ENCODE peak calls at places on chromosome 11, in five cellular contexts. One of them, this sample, is unnamed.

GRCh38 chr11:46948378-46949131 is 12.0 kb downstream of the CSTPP1 start:
- DNase-seq in RWPE2: no peak
- DNase-seq in right lobe of liver: no peak
- DNase-seq in prostate gland: no peak
- DNase-seq in cardiac muscle cell: peak; percentile 60
- DNase-seq in this sample: no peak

GRCh38 chr11:7576671-7577225 is 62.9 kb downstream of the PPFIBP2 start:
- DNase-seq in cardiac muscle cell: peak; percentile 63
- DNase-seq in prostate gland: no peak
- DNase-seq in RWPE2: no peak
- DNase-seq in right lobe of liver: no peak
- DNase-seq in this sample: no peak

GRCh38 chr11:74604311-74604710 is 11.9 kb downstream of the POLD3 start:
- DNase-seq in right lobe of liver: no peak
- DNase-seq in RWPE2: no peak
- DNase-seq in cardiac muscle cell: no peak
- DNase-seq in prostate gland: no peak
- DNase-seq in this sample: no peak

GRCh38 chr11:27703453-27703852 is 3.2 kb upstream of the BDNF start:
- DNase-seq in right lobe of liver: no peak
- DNase-seq in cardiac muscle cell: peak; percentile 49
- DNase-seq in prostate gland: no peak
- DNase-seq in RWPE2: no peak
- DNase-seq in this sample: no peak

GRCh38 chr11:7575841-7576451 is 62.1 kb downstream of the PPFIBP2 start:
- DNase-seq in RWPE2: no peak
- DNase-seq in right lobe of liver: peak; percentile 53
- DNase-seq in cardiac muscle cell: no peak
- DNase-seq in prostate gland: peak; percentile 62
- DNase-seq in this sample: no peak

GRCh38 chr11:10485646-10486045 is 30.6 kb downstream of the AMPD3 start:
- DNase-seq in prostate gland: no peak
- DNase-seq in right lobe of liver: no peak
- DNase-seq in cardiac muscle cell: no peak
- DNase-seq in RWPE2: no peak
- DNase-seq in this sample: no peak

GRCh38 chr11:124429599-124429998 is 4.9 kb upstream of the OR8B4 start:
- DNase-seq in RWPE2: no peak
- DNase-seq in prostate gland: no peak
- DNase-seq in cardiac muscle cell: no peak
- DNase-seq in right lobe of liver: no peak
- DNase-seq in this sample: no peak

GRCh38 chr11:115364892-115365291 is 139.3 kb downstream of the CADM1 start:
- DNase-seq in RWPE2: no peak
- DNase-seq in cardiac muscle cell: no peak
- DNase-seq in right lobe of liver: no peak
- DNase-seq in prostate gland: no peak
- DNase-seq in this sample: no peak

GRCh38 chr11:92752122-92752521 is 217.3 kb upstream of the MTNR1B start:
- DNase-seq in cardiac muscle cell: no peak
- DNase-seq in prostate gland: no peak
- DNase-seq in RWPE2: no peak
- DNase-seq in right lobe of liver: no peak
- DNase-seq in this sample: no peak

GRCh38 chr11:91470656-91471055 is 754.0 kb upstream of the FAT3 start:
- DNase-seq in cardiac muscle cell: no peak
- DNase-seq in RWPE2: no peak
- DNase-seq in prostate gland: no peak
- DNase-seq in right lobe of liver: no peak
- DNase-seq in this sample: no peak

GRCh38 chr11:127862406-127862805 is 725.0 kb downstream of the ETS1 start:
- DNase-seq in RWPE2: peak; percentile 58
- DNase-seq in prostate gland: no peak
- DNase-seq in cardiac muscle cell: no peak
- DNase-seq in right lobe of liver: no peak
- DNase-seq in this sample: no peak

GRCh38 chr11:25734592-25735211 is 597.2 kb upstream of the ANO3 start:
- DNase-seq in right lobe of liver: no peak
- DNase-seq in prostate gland: no peak
- DNase-seq in RWPE2: no peak
- DNase-seq in cardiac muscle cell: peak; percentile 42
- DNase-seq in this sample: no peak

GRCh38 chr11:31702966-31703365 is 108.2 kb downstream of the PAX6 start:
- DNase-seq in cardiac muscle cell: no peak
- DNase-seq in RWPE2: no peak
- DNase-seq in right lobe of liver: no peak
- DNase-seq in prostate gland: no peak
- DNase-seq in this sample: no peak
- H3K36me3 ChIP-seq in cardiac muscle cell: no peaks in the 10 kb centered on the region
- H3K36me3 ChIP-seq in RWPE2: no peaks in the 10 kb centered on the region
- H3K36me3 ChIP-seq in right lobe of liver: no peaks in the 10 kb centered on the region
- H3K36me3 ChIP-seq in prostate gland: no peaks in the 10 kb centered on the region
- H3K36me3 ChIP-seq in this sample: no peaks in the 10 kb centered on the region

DNA sequence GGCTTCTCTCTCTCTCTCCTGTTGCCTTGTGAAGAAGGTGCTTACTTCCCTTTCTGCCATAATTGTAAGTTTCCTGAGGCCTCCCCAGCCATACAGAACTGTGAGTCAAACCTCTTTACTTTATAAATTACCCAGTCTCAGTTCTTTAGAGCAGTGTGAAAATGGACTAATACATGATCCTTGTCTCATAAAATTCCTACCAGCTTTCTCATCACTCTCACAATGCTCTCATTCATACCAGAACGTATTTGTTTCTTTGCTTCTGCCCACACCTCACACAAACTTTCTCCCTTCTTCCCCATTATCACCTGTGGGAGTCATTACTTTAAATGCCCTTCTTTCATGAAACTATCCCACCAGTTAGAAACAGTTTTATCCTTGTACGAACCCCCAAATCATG is 62.7 kb upstream of the ARHGAP42 start:
- DNase-seq in right lobe of liver: no peak
- DNase-seq in RWPE2: no peak
- DNase-seq in prostate gland: no peak
- DNase-seq in cardiac muscle cell: no peak
- DNase-seq in this sample: no peak
- H3K4me3 ChIP-seq in right lobe of liver: no peak overlapping the region
- H3K4me3 ChIP-seq in RWPE2: no peak overlapping the region
- H3K4me3 ChIP-seq in prostate gland: no peak overlapping the region
- H3K4me3 ChIP-seq in cardiac muscle cell: no peak overlapping the region
- H3K4me3 ChIP-seq in this sample: no peak overlapping the region

GRCh38 chr11:17748761-17749721 is 14.5 kb downstream of the KCNC1 start:
- DNase-seq in right lobe of liver: no peak
- DNase-seq in cardiac muscle cell: no peak
- DNase-seq in prostate gland: no peak
- DNase-seq in RWPE2: no peak
- DNase-seq in this sample: no peak

GRCh38 chr11:17750013-17750816 is 15.6 kb downstream of the KCNC1 start:
- DNase-seq in cardiac muscle cell: no peak
- DNase-seq in RWPE2: no peak
- DNase-seq in right lobe of liver: no peak
- DNase-seq in prostate gland: no peak
- DNase-seq in this sample: no peak

GRCh38 chr11:17752144-17752543 is 17.6 kb downstream of the KCNC1 start:
- DNase-seq in prostate gland: no peak
- DNase-seq in RWPE2: peak; percentile 19
- DNase-seq in cardiac muscle cell: no peak
- DNase-seq in right lobe of liver: no peak
- DNase-seq in this sample: peak; percentile 13

GRCh38 chr11:17751558-17751957 is 17.0 kb downstream of the KCNC1 start:
- DNase-seq in RWPE2: no peak
- DNase-seq in cardiac muscle cell: no peak
- DNase-seq in prostate gland: no peak
- DNase-seq in right lobe of liver: no peak
- DNase-seq in this sample: no peak

GRCh38 chr11:17750817-17751165 is 16.2 kb downstream of the KCNC1 start:
- DNase-seq in right lobe of liver: no peak
- DNase-seq in cardiac muscle cell: no peak
- DNase-seq in RWPE2: no peak
- DNase-seq in prostate gland: no peak
- DNase-seq in this sample: no peak
- H3K36me3 ChIP-seq in right lobe of liver: no peaks in the 10 kb centered on the region
- H3K36me3 ChIP-seq in cardiac muscle cell: no peaks in the 10 kb centered on the region
- H3K36me3 ChIP-seq in RWPE2: no peaks in the 10 kb centered on the region
- H3K36me3 ChIP-seq in prostate gland: no peaks in the 10 kb centered on the region
- H3K36me3 ChIP-seq in this sample: no peaks in the 10 kb centered on the region

GRCh38 chr11:1762537-1763302 is 1.0 kb downstream of the CTSD start:
- DNase-seq in cardiac muscle cell: peak; percentile 56
- DNase-seq in prostate gland: peak; percentile 58
- DNase-seq in right lobe of liver: peak; percentile 83
- DNase-seq in RWPE2: no peak
- DNase-seq in this sample: peak; percentile 73

GRCh38 chr11:1761110-1761856 is 2.4 kb downstream of the CTSD start:
- DNase-seq in prostate gland: no peak
- DNase-seq in RWPE2: no peak
- DNase-seq in cardiac muscle cell: no peak
- DNase-seq in right lobe of liver: peak; percentile 43
- DNase-seq in this sample: peak; percentile 52

GRCh38 chr11:1760351-1761109 is 3.2 kb downstream of the CTSD start:
- DNase-seq in right lobe of liver: peak; percentile 90
- DNase-seq in cardiac muscle cell: peak; percentile 70
- DNase-seq in prostate gland: no peak
- DNase-seq in RWPE2: no peak
- DNase-seq in this sample: peak; percentile 92

GRCh38 chr11:1763336-1763795 is 361 bp downstream of the CTSD start:
- DNase-seq in right lobe of liver: no peak
- DNase-seq in RWPE2: no peak
- DNase-seq in cardiac muscle cell: no peak
- DNase-seq in prostate gland: no peak
- DNase-seq in this sample: no peak

DNA sequence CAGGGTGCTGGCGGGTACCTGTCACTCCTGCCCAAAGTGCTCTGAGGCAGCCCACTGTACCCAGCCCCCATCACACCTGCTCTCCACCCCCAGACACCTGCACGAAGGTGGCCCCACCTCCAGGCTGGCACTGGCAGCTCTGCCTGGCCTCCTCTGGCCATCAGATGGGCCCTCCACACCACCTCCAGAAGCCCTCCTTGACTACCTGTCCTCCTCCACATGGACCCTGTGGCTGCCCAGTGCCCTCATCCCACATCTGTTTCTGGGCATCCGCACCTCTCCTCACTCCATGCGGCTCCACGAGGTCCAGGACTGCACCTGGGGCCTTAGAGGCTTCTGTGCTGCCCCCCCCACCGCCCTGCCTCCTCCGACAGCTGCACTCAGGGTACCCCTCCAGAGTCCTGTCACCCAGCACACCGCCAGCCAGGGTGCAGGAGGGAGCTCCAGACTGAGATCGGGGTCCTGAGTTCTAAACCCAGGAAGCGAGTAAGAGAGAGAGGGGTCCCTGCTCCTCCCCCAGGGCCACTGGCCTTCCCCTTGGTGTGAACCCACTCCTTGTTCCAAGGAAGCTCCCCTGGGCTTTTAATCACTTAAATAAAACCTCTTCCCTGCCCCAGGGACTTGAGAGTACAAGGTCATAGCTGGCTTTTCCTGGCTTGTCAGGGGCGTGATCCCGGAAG is 1.7 kb downstream of the CTSD start:
- DNase-seq in cardiac muscle cell: no peak
- DNase-seq in RWPE2: no peak
- DNase-seq in right lobe of liver: peak; percentile 39
- DNase-seq in prostate gland: no peak
- DNase-seq in this sample: peak; percentile 48
- H3K4me3 ChIP-seq in cardiac muscle cell: no peak overlapping the region
- H3K4me3 ChIP-seq in RWPE2: peak overlapping the region; percentile 83
- H3K4me3 ChIP-seq in right lobe of liver: peak overlapping the region; percentile 97
- H3K4me3 ChIP-seq in prostate gland: no peak overlapping the region
- H3K4me3 ChIP-seq in this sample: peak overlapping the region; percentile 100

DNA sequence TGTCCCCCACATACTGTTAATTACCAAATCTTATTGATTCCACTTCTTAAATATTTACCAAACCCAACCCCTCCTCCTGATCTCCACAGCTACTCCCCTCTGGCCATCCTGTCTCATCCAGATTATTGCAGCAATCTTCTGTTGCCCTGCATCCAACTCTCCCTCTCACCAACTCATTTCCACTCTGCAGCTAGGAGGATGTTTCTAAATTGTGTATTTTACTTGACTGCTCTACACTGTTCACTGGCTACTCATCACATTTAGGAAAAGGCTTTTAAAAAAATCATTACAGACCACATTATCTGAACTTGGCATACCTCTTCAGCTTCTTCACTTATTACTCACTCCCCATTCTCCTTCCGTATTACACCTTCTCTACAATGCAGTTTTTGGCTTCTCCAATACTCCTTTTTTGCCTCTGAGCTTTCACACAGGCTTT is 117.9 kb downstream of the ATG16L2 start:
- DNase-seq in cardiac muscle cell: peak; percentile 67
- DNase-seq in RWPE2: no peak
- DNase-seq in right lobe of liver: no peak
- DNase-seq in prostate gland: no peak
- DNase-seq in this sample: no peak
- H3K36me3 ChIP-seq in cardiac muscle cell: no peaks in the 10 kb centered on the region
- H3K36me3 ChIP-seq in RWPE2: no peaks in the 10 kb centered on the region
- H3K36me3 ChIP-seq in right lobe of liver: no peaks in the 10 kb centered on the region
- H3K36me3 ChIP-seq in prostate gland: no peaks in the 10 kb centered on the region
- H3K36me3 ChIP-seq in this sample: no peaks in the 10 kb centered on the region

GRCh38 chr11:66543263-66544107 is 2.4 kb downstream of the ZDHHC24 start:
- DNase-seq in prostate gland: no peak
- DNase-seq in right lobe of liver: peak; percentile 60
- DNase-seq in cardiac muscle cell: peak; percentile 68
- DNase-seq in RWPE2: no peak
- DNase-seq in this sample: peak; percentile 66
- H3K4me3 ChIP-seq in prostate gland: no peak overlapping the region
- H3K4me3 ChIP-seq in right lobe of liver: no peak overlapping the region
- H3K4me3 ChIP-seq in cardiac muscle cell: no peak overlapping the region
- H3K4me3 ChIP-seq in RWPE2: no peak overlapping the region
- H3K4me3 ChIP-seq in this sample: peak overlapping the region; percentile 17

GRCh38 chr11:57306941-57307598 is 17.7 kb downstream of the TNKS1BP1 start:
- DNase-seq in prostate gland: no peak
- DNase-seq in RWPE2: no peak
- DNase-seq in cardiac muscle cell: no peak
- DNase-seq in right lobe of liver: no peak
- DNase-seq in this sample: no peak
- H3K36me3 ChIP-seq in prostate gland: no peaks in the 10 kb centered on the region
- H3K36me3 ChIP-seq in RWPE2: peaks cover 73% of the 10 kb centered on the region
- H3K36me3 ChIP-seq in cardiac muscle cell: peaks cover 10% of the 10 kb centered on the region
- H3K36me3 ChIP-seq in right lobe of liver: peaks cover 6% of the 10 kb centered on the region
- H3K36me3 ChIP-seq in this sample: peaks cover 50% of the 10 kb centered on the region

GRCh38 chr11:65578134-65578533 is 2.3 kb downstream of the EHBP1L1 start:
- DNase-seq in cardiac muscle cell: no peak
- DNase-seq in right lobe of liver: peak; percentile 24
- DNase-seq in RWPE2: no peak
- DNase-seq in prostate gland: no peak
- DNase-seq in this sample: no peak
- H3K4me3 ChIP-seq in cardiac muscle cell: no peak overlapping the region
- H3K4me3 ChIP-seq in right lobe of liver: peak overlapping the region; percentile 70
- H3K4me3 ChIP-seq in RWPE2: no peak overlapping the region
- H3K4me3 ChIP-seq in prostate gland: no peak overlapping the region
- H3K4me3 ChIP-seq in this sample: peak overlapping the region; percentile 81

GRCh38 chr11:997907-998306 is 38.6 kb downstream of the MUC6 start:
- DNase-seq in right lobe of liver: no peak
- DNase-seq in cardiac muscle cell: no peak
- DNase-seq in prostate gland: no peak
- DNase-seq in RWPE2: no peak
- DNase-seq in this sample: no peak
- H3K36me3 ChIP-seq in right lobe of liver: peaks cover 6% of the 10 kb centered on the region
- H3K36me3 ChIP-seq in cardiac muscle cell: peaks cover 18% of the 10 kb centered on the region
- H3K36me3 ChIP-seq in prostate gland: peaks cover 2% of the 10 kb centered on the region
- H3K36me3 ChIP-seq in RWPE2: peaks cover 15% of the 10 kb centered on the region
- H3K36me3 ChIP-seq in this sample: peaks cover 90% of the 10 kb centered on the region

This sample was measured in lower lobe of right lung.